ENCODE peak calls at places on chromosomes 12 and 14, in ten cellular contexts. One of them, this sample, is unnamed.

GRCh38 chr14:23411563-23412525 is 3.8 kb upstream of the MYH6 start:
- DNase-seq in fibroblast of pulmonary artery: no peak
- DNase-seq in cardiac muscle cell: no peak
- DNase-seq in cardiac fibroblast: no peak
- DNase-seq in tibial artery: no peak
- DNase-seq in fibroblast of the aortic adventitia: no peak
- DNase-seq in heart right ventricle: no peak
- DNase-seq in epithelial cell of proximal tubule: no peak
- DNase-seq in bronchial epithelial cell: no peak
- DNase-seq in RWPE2: no peak
- DNase-seq in this sample: no peak

GRCh38 chr14:87108726-87109125 is 884.3 kb downstream of the GALC start:
- DNase-seq in fibroblast of pulmonary artery: peak; percentile 60
- DNase-seq in cardiac muscle cell: peak; percentile 38
- DNase-seq in cardiac fibroblast: peak; percentile 43
- DNase-seq in tibial artery: no peak
- DNase-seq in fibroblast of the aortic adventitia: peak; percentile 69
- DNase-seq in heart right ventricle: no peak
- DNase-seq in epithelial cell of proximal tubule: no peak
- DNase-seq in bronchial epithelial cell: peak; percentile 36
- DNase-seq in RWPE2: no peak
- DNase-seq in this sample: no peak

GRCh38 chr12:87728936-87729593 is 300.1 kb downstream of the C12orf50 start:
- DNase-seq in fibroblast of pulmonary artery: no peak
- DNase-seq in cardiac muscle cell: no peak
- DNase-seq in cardiac fibroblast: no peak
- DNase-seq in tibial artery: no peak
- DNase-seq in fibroblast of the aortic adventitia: no peak
- DNase-seq in heart right ventricle: no peak
- DNase-seq in epithelial cell of proximal tubule: peak; percentile 35
- DNase-seq in bronchial epithelial cell: no peak
- DNase-seq in RWPE2: no peak
- DNase-seq in this sample: no peak

GRCh38 chr14:58829594-58829993 is 191.8 kb downstream of the DACT1 start:
- DNase-seq in fibroblast of pulmonary artery: no peak
- DNase-seq in cardiac muscle cell: no peak
- DNase-seq in cardiac fibroblast: peak; percentile 23
- DNase-seq in tibial artery: no peak
- DNase-seq in fibroblast of the aortic adventitia: no peak
- DNase-seq in heart right ventricle: no peak
- DNase-seq in epithelial cell of proximal tubule: peak; percentile 63
- DNase-seq in bronchial epithelial cell: peak; percentile 71
- DNase-seq in RWPE2: no peak
- DNase-seq in this sample: peak; percentile 4

GRCh38 chr14:95102678-95103039 is 54.7 kb downstream of the DICER1 start:
- DNase-seq in fibroblast of pulmonary artery: no peak
- DNase-seq in cardiac muscle cell: no peak
- DNase-seq in cardiac fibroblast: no peak
- DNase-seq in tibial artery: no peak
- DNase-seq in fibroblast of the aortic adventitia: no peak
- DNase-seq in heart right ventricle: no peak
- DNase-seq in epithelial cell of proximal tubule: peak; percentile 35
- DNase-seq in bronchial epithelial cell: no peak
- DNase-seq in RWPE2: no peak
- DNase-seq in this sample: no peak

GRCh38 chr12:4700621-4701026 is 19.6 kb upstream of the GALNT8 start:
- DNase-seq in fibroblast of pulmonary artery: peak; percentile 85
- DNase-seq in cardiac muscle cell: peak; percentile 92
- DNase-seq in cardiac fibroblast: peak; percentile 63
- DNase-seq in tibial artery: peak; percentile 63
- DNase-seq in fibroblast of the aortic adventitia: peak; percentile 93
- DNase-seq in heart right ventricle: peak; percentile 50
- DNase-seq in epithelial cell of proximal tubule: no peak
- DNase-seq in bronchial epithelial cell: peak; percentile 72
- DNase-seq in RWPE2: no peak
- DNase-seq in this sample: no peak

GRCh38 chr14:96502621-96503251 is 554 bp downstream of the PAPOLA start:
- DNase-seq in fibroblast of pulmonary artery: peak; percentile 35
- DNase-seq in cardiac muscle cell: peak; percentile 49
- DNase-seq in cardiac fibroblast: peak; percentile 33
- DNase-seq in tibial artery: peak; percentile 54
- DNase-seq in fibroblast of the aortic adventitia: peak; percentile 25
- DNase-seq in heart right ventricle: peak; percentile 61
- DNase-seq in epithelial cell of proximal tubule: no peak
- DNase-seq in bronchial epithelial cell: peak; percentile 17
- DNase-seq in RWPE2: no peak
- DNase-seq in this sample: no peak

GRCh38 chr12:69466867-69467266 is 3.3 kb upstream of the FRS2 start:
- DNase-seq in fibroblast of pulmonary artery: no peak
- DNase-seq in cardiac muscle cell: no peak
- DNase-seq in cardiac fibroblast: no peak
- DNase-seq in tibial artery: no peak
- DNase-seq in fibroblast of the aortic adventitia: no peak
- DNase-seq in heart right ventricle: no peak
- DNase-seq in epithelial cell of proximal tubule: no peak
- DNase-seq in bronchial epithelial cell: no peak
- DNase-seq in RWPE2: no peak
- DNase-seq in this sample: no peak

GRCh38 chr12:91732086-91732485 is 413.6 kb downstream of the BTG1 start:
- DNase-seq in fibroblast of pulmonary artery: no peak
- DNase-seq in cardiac muscle cell: no peak
- DNase-seq in cardiac fibroblast: peak; percentile 35
- DNase-seq in tibial artery: no peak
- DNase-seq in fibroblast of the aortic adventitia: no peak
- DNase-seq in heart right ventricle: no peak
- DNase-seq in epithelial cell of proximal tubule: no peak
- DNase-seq in bronchial epithelial cell: peak; percentile 39
- DNase-seq in RWPE2: no peak
- DNase-seq in this sample: no peak

GRCh38 chr12:126747530-126748149 is 1519.3 kb upstream of the TMEM132C start:
- DNase-seq in fibroblast of pulmonary artery: peak; percentile 36
- DNase-seq in cardiac muscle cell: peak; percentile 16
- DNase-seq in cardiac fibroblast: peak; percentile 40
- DNase-seq in tibial artery: no peak
- DNase-seq in fibroblast of the aortic adventitia: peak; percentile 22
- DNase-seq in heart right ventricle: peak; percentile 43
- DNase-seq in epithelial cell of proximal tubule: no peak
- DNase-seq in bronchial epithelial cell: no peak
- DNase-seq in RWPE2: no peak
- DNase-seq in this sample: no peak

GRCh38 chr14:32087173-32087861 is 10.2 kb downstream of the ARHGAP5 start:
- DNase-seq in fibroblast of pulmonary artery: peak; percentile 53
- DNase-seq in cardiac muscle cell: peak; percentile 37
- DNase-seq in cardiac fibroblast: peak; percentile 59
- DNase-seq in tibial artery: no peak
- DNase-seq in fibroblast of the aortic adventitia: peak; percentile 33
- DNase-seq in heart right ventricle: no peak
- DNase-seq in epithelial cell of proximal tubule: no peak
- DNase-seq in bronchial epithelial cell: peak; percentile 51
- DNase-seq in RWPE2: no peak
- DNase-seq in this sample: no peak

GRCh38 chr12:570237-570925 is 92.9 kb downstream of the NINJ2 start:
- DNase-seq in fibroblast of pulmonary artery: peak; percentile 86
- DNase-seq in cardiac muscle cell: peak; percentile 89
- DNase-seq in cardiac fibroblast: peak; percentile 88
- DNase-seq in tibial artery: peak; percentile 78
- DNase-seq in fibroblast of the aortic adventitia: peak; percentile 85
- DNase-seq in heart right ventricle: peak; percentile 82
- DNase-seq in epithelial cell of proximal tubule: no peak
- DNase-seq in bronchial epithelial cell: peak; percentile 78
- DNase-seq in RWPE2: peak; percentile 90
- DNase-seq in this sample: no peak

GRCh38 chr12:71731439-71732356 is 23.0 kb upstream of the RAB21 start:
- DNase-seq in fibroblast of pulmonary artery: peak; percentile 84
- DNase-seq in cardiac muscle cell: peak; percentile 83
- DNase-seq in cardiac fibroblast: peak; percentile 36
- DNase-seq in tibial artery: no peak
- DNase-seq in fibroblast of the aortic adventitia: peak; percentile 57
- DNase-seq in heart right ventricle: no peak
- DNase-seq in epithelial cell of proximal tubule: no peak
- DNase-seq in bronchial epithelial cell: no peak
- DNase-seq in RWPE2: no peak
- DNase-seq in this sample: no peak

GRCh38 chr12:113448874-113449273 is 22.8 kb downstream of the LHX5 start:
- DNase-seq in fibroblast of pulmonary artery: no peak
- DNase-seq in cardiac muscle cell: no peak
- DNase-seq in cardiac fibroblast: no peak
- DNase-seq in tibial artery: no peak
- DNase-seq in fibroblast of the aortic adventitia: no peak
- DNase-seq in heart right ventricle: no peak
- DNase-seq in epithelial cell of proximal tubule: no peak
- DNase-seq in bronchial epithelial cell: no peak
- DNase-seq in RWPE2: no peak
- DNase-seq in this sample: no peak

GRCh38 chr12:104498211-104498801 is 41.6 kb downstream of the CHST11 start:
- DNase-seq in fibroblast of pulmonary artery: no peak
- DNase-seq in cardiac muscle cell: no peak
- DNase-seq in cardiac fibroblast: no peak
- DNase-seq in tibial artery: no peak
- DNase-seq in fibroblast of the aortic adventitia: no peak
- DNase-seq in heart right ventricle: no peak
- DNase-seq in epithelial cell of proximal tubule: no peak
- DNase-seq in bronchial epithelial cell: no peak
- DNase-seq in RWPE2: no peak
- DNase-seq in this sample: no peak

GRCh38 chr14:56150645-56151345 is 32.6 kb downstream of the PELI2 start:
- DNase-seq in fibroblast of pulmonary artery: no peak
- DNase-seq in cardiac muscle cell: no peak
- DNase-seq in cardiac fibroblast: no peak
- DNase-seq in tibial artery: no peak
- DNase-seq in fibroblast of the aortic adventitia: no peak
- DNase-seq in heart right ventricle: no peak
- DNase-seq in epithelial cell of proximal tubule: no peak
- DNase-seq in bronchial epithelial cell: no peak
- DNase-seq in RWPE2: no peak
- DNase-seq in this sample: no peak
- TF ChIP-seq CTCF in fibroblast of pulmonary artery: no peak
- TF ChIP-seq CTCF in cardiac muscle cell: no peak
- TF ChIP-seq CTCF in cardiac fibroblast: no peak
- TF ChIP-seq CTCF in tibial artery: no peak
- TF ChIP-seq CTCF in fibroblast of the aortic adventitia: no peak
- TF ChIP-seq CTCF in heart right ventricle: no peak
- TF ChIP-seq CTCF in epithelial cell of proximal tubule: no peak
- TF ChIP-seq CTCF in bronchial epithelial cell: no peak
- TF ChIP-seq CTCF in RWPE2: peak; percentile 7
- TF ChIP-seq CTCF in this sample: no peak

DNA sequence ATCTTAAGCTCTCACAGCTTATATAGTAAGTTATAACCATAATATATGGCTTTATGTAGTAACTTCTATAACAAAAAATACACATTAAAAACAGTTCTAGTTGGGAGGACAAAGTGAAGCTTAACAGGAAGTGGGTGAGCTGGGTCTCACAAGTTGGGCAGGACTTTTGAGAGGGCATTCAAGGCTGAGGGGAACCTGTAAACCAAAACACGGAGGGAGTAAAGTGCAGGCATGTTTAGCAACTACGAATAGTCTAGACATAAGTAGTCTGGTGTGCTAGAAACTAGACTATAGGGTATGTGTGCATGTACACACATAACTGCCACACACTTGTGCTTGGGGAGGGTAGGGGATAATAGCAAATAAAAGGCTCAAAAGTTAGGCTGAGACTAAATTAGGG is 14.2 kb upstream of the NEK9 start:
- DNase-seq in fibroblast of pulmonary artery: no peak
- DNase-seq in cardiac muscle cell: no peak
- DNase-seq in cardiac fibroblast: no peak
- DNase-seq in tibial artery: no peak
- DNase-seq in fibroblast of the aortic adventitia: no peak
- DNase-seq in heart right ventricle: no peak
- DNase-seq in epithelial cell of proximal tubule: no peak
- DNase-seq in bronchial epithelial cell: no peak
- DNase-seq in RWPE2: no peak
- DNase-seq in this sample: no peak
- H3K4me3 ChIP-seq in fibroblast of pulmonary artery: no peak overlapping the region
- H3K4me3 ChIP-seq in cardiac muscle cell: no peak overlapping the region
- H3K4me3 ChIP-seq in cardiac fibroblast: no peak overlapping the region
- H3K4me3 ChIP-seq in tibial artery: no peak overlapping the region
- H3K4me3 ChIP-seq in fibroblast of the aortic adventitia: no peak overlapping the region
- H3K4me3 ChIP-seq in heart right ventricle: no peak overlapping the region
- H3K4me3 ChIP-seq in epithelial cell of proximal tubule: no peak overlapping the region
- H3K4me3 ChIP-seq in bronchial epithelial cell: no peak overlapping the region
- H3K4me3 ChIP-seq in RWPE2: no peak overlapping the region
- H3K4me3 ChIP-seq in this sample: no peak overlapping the region

GRCh38 chr12:32293808-32294419 is 105.4 kb upstream of the FGD4 start:
- DNase-seq in fibroblast of pulmonary artery: no peak
- DNase-seq in cardiac muscle cell: no peak
- DNase-seq in cardiac fibroblast: no peak
- DNase-seq in tibial artery: no peak
- DNase-seq in fibroblast of the aortic adventitia: no peak
- DNase-seq in heart right ventricle: no peak
- DNase-seq in epithelial cell of proximal tubule: no peak
- DNase-seq in bronchial epithelial cell: no peak
- DNase-seq in RWPE2: no peak
- DNase-seq in this sample: no peak
- TF ChIP-seq CTCF in fibroblast of pulmonary artery: no peak
- TF ChIP-seq CTCF in cardiac muscle cell: no peak
- TF ChIP-seq CTCF in cardiac fibroblast: no peak
- TF ChIP-seq CTCF in tibial artery: no peak
- TF ChIP-seq CTCF in fibroblast of the aortic adventitia: peak; percentile 15
- TF ChIP-seq CTCF in heart right ventricle: no peak
- TF ChIP-seq CTCF in epithelial cell of proximal tubule: no peak
- TF ChIP-seq CTCF in bronchial epithelial cell: no peak
- TF ChIP-seq CTCF in RWPE2: no peak
- TF ChIP-seq CTCF in this sample: no peak

DNA sequence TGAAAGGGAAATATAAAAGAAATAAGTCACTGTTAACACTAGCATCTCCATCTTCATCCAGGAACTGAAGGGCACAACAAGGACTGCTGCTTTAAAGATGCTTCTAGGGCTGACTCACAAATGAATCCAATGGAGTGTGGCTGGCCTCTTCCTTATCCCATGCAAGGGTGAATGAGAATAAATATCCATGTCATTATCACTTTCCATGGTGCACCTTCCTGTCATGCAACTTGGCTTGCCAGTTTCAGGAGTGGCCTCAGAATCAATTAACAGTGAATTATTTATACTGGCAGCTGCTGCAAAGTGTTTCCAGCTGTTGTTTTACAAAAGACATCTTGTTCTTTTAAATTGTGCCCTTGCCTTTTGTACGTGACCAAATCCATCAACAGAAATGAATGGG is 499.3 kb upstream of the TMEM132C start:
- DNase-seq in fibroblast of pulmonary artery: no peak
- DNase-seq in cardiac muscle cell: no peak
- DNase-seq in cardiac fibroblast: no peak
- DNase-seq in tibial artery: no peak
- DNase-seq in fibroblast of the aortic adventitia: no peak
- DNase-seq in heart right ventricle: no peak
- DNase-seq in epithelial cell of proximal tubule: no peak
- DNase-seq in bronchial epithelial cell: no peak
- DNase-seq in RWPE2: no peak
- DNase-seq in this sample: no peak
- H3K4me3 ChIP-seq in fibroblast of pulmonary artery: no peak overlapping the region
- H3K4me3 ChIP-seq in cardiac muscle cell: no peak overlapping the region
- H3K4me3 ChIP-seq in cardiac fibroblast: no peak overlapping the region
- H3K4me3 ChIP-seq in tibial artery: no peak overlapping the region
- H3K4me3 ChIP-seq in fibroblast of the aortic adventitia: no peak overlapping the region
- H3K4me3 ChIP-seq in heart right ventricle: no peak overlapping the region
- H3K4me3 ChIP-seq in epithelial cell of proximal tubule: no peak overlapping the region
- H3K4me3 ChIP-seq in bronchial epithelial cell: no peak overlapping the region
- H3K4me3 ChIP-seq in RWPE2: no peak overlapping the region
- H3K4me3 ChIP-seq in this sample: no peak overlapping the region